ENCODE peak calls at places on chromosomes 11 and 22, in nine cellular contexts. L is cardiac muscle cell; C is ovary; J is CD8-positive, alpha-beta T cell; W is colonic mucosa; F is OCI-LY7; N is adrenal gland; A is heart right ventricle; V is esophagus muscularis mucosa. D is an unnamed sample.

GRCh38 chr11:44879432-44879831 is 71.3 kb downstream of the TP53I11 start:
- DNase-seq in L (no peak), C (no peak), J (no peak), W (no peak), F (no peak), N (no peak), A (no peak), V (no peak), D (no peak)

GRCh38 chr11:45179686-45180085 is 33.2 kb downstream of the PRDM11 start:
- DNase-seq in L (no peak), C (no peak), J (no peak), W (no peak), F (no peak), N (no peak), A (no peak), V (no peak), D (no peak)

GRCh38 chr11:2444301-2445106 is at the start of the genes KCNQ1 and TRPM5:
- DNase-seq in L (peak), C (no peak), J (peak), W (peak), F (peak), N (no peak), A (peak), V (no peak), D (peak)

GRCh38 chr22:45537734-45538181 is 35.1 kb downstream of the FBLN1 start:
- DNase-seq in L (no peak), C (peak), J (no peak), W (no peak), F (no peak), N (no peak), A (peak), V (no peak), D (no peak)

GRCh38 chr22:45400046-45400445 is 13.4 kb downstream of the SMC1B start:
- DNase-seq in L (no peak), C (no peak), J (no peak), W (no peak), F (no peak), N (no peak), A (no peak), V (no peak), D (no peak)

GRCh38 chr11:73315288-73316020 is 7.4 kb downstream of the ARHGEF17 start:
- DNase-seq in L (no peak), C (no peak), J (no peak), W (no peak), F (no peak), N (no peak), A (no peak), V (no peak), D (no peak)

GRCh38 chr22:19430890-19431541 is 517 bp downstream of the HIRA start:
- DNase-seq in L (peak), C (peak), J (peak), W (peak), F (peak), N (peak), A (peak), V (no peak), D (no peak)

GRCh38 chr11:119085523-119085878 is 820 bp downstream of the HMBS start:
- DNase-seq in L (no peak), C (no peak), J (no peak), W (peak), F (no peak), N (no peak), A (no peak), V (no peak), D (no peak)

GRCh38 chr11:1209371-1210057 is 13.4 kb upstream of the MUC5B start:
- DNase-seq in L (no peak), C (peak), J (no peak), W (no peak), F (no peak), N (no peak), A (no peak), V (no peak), D (no peak)

GRCh38 chr22:39959640-39960447 is at the start of gene TMA7B:
- DNase-seq in L (no peak), C (no peak), J (no peak), W (no peak), F (no peak), N (peak), A (no peak), V (no peak), D (no peak)

GRCh38 chr22:29306830-29307657 is 594 bp downstream of the GAS2L1 start:
- DNase-seq in L (peak), C (peak), J (no peak), W (peak), F (no peak), N (peak), A (peak), V (no peak), D (no peak)

GRCh38 chr11:118100691-118101232 is 14.0 kb upstream of the SMIM35 start:
- DNase-seq in L (no peak), C (peak), J (no peak), W (no peak), F (no peak), N (no peak), A (no peak), V (no peak), D (no peak)

GRCh38 chr11:27456140-27456801 is 16.3 kb downstream of the LGR4 start:
- DNase-seq in L (no peak), C (no peak), J (no peak), W (no peak), F (no peak), N (no peak), A (no peak), V (no peak), D (peak)

GRCh38 chr11:47007579-47007978 is 71.0 kb downstream of the CSTPP1 start:
- DNase-seq in L (no peak), C (no peak), J (no peak), W (no peak), F (no peak), N (no peak), A (no peak), V (no peak), D (no peak)

GRCh38 chr11:10622957-10623787 is 54.7 kb upstream of the LYVE1 start:
- DNase-seq in L (no peak), C (no peak), J (no peak), W (no peak), F (peak), N (no peak), A (no peak), V (no peak), D (no peak)

GRCh38 chr11:12131943-12132789 is 21.8 kb downstream of the MICAL2 start:
- DNase-seq in L (no peak), C (no peak), J (no peak), W (no peak), F (no peak), N (no peak), A (no peak), V (no peak), D (no peak)

GRCh38 chr11:75399344-75400109 is at the start of gene RPS3:
- DNase-seq in L (peak), C (peak), J (peak), W (peak), F (peak), N (peak), A (peak), V (peak), D (peak)
- H3K4me3 ChIP-seq in L (peak), C (peak), J (peak), W (peak), F (peak), N (peak), A (peak), V (peak), D (peak)

GRCh38 chr11:69131644-69132300 is 24.0 kb upstream of the SMIM38 start:
- DNase-seq in L (peak), C (peak), J (no peak), W (peak), F (no peak), N (peak), A (peak), V (no peak), D (peak)
- TF ChIP-seq CTCF in L (peak), C (no peak), J (no peak), W (peak), F (no peak), N (peak), A (peak), V (peak), D (peak)

GRCh38 chr11:93512965-93513667 is 30.1 kb downstream of the SMCO4 start:
- DNase-seq in L (no peak), C (no peak), J (no peak), W (no peak), F (peak), N (no peak), A (no peak), V (no peak), D (no peak)

GRCh38 chr11:93510196-93510898 is 32.8 kb downstream of the SMCO4 start:
- DNase-seq in L (no peak), C (no peak), J (no peak), W (no peak), F (no peak), N (peak), A (no peak), V (no peak), D (no peak)

GRCh38 chr11:93513763-93514162 is 29.4 kb downstream of the SMCO4 start:
- DNase-seq in L (no peak), C (no peak), J (no peak), W (no peak), F (no peak), N (no peak), A (no peak), V (no peak), D (no peak)

GRCh38 chr11:93514712-93515111 is 28.5 kb downstream of the SMCO4 start:
- DNase-seq in L (no peak), C (no peak), J (no peak), W (no peak), F (no peak), N (no peak), A (no peak), V (no peak), D (no peak)

GRCh38 chr11:93512073-93512475 is 31.1 kb downstream of the SMCO4 start:
- DNase-seq in L (no peak), C (no peak), J (no peak), W (no peak), F (no peak), N (no peak), A (no peak), V (no peak), D (no peak)
- H3K4me3 ChIP-seq in L (no peak), C (no peak), J (no peak), W (no peak), F (no peak), N (no peak), A (no peak), V (no peak), D (no peak)

DNA sequence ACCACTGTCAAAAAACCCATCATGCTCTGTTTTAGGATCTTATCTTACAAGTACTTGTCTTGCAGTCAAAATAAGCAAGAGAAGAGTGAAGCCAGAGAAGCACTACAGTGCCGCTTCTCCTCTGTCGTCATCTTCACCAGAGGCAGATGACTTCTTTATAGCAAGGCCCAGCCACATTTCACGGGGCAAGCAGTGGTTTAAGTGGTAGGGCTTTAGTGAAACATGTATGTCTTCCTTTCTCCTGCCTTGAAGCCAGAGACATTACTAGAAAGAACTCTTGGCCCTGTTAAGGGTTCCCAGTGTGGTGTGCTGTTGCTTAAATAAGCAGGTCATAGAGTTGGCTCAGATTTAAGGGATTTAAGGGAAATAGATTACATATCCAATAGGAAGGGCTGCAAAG is 42.9 kb upstream of the DEPDC7 start:
- DNase-seq in L (peak), C (no peak), J (no peak), W (no peak), F (no peak), N (no peak), A (no peak), V (no peak), D (no peak)
- TF ChIP-seq CTCF in L (no peak), C (no peak), J (no peak), W (no peak), F (no peak), N (no peak), A (no peak), V (no peak), D (no peak)

DNA sequence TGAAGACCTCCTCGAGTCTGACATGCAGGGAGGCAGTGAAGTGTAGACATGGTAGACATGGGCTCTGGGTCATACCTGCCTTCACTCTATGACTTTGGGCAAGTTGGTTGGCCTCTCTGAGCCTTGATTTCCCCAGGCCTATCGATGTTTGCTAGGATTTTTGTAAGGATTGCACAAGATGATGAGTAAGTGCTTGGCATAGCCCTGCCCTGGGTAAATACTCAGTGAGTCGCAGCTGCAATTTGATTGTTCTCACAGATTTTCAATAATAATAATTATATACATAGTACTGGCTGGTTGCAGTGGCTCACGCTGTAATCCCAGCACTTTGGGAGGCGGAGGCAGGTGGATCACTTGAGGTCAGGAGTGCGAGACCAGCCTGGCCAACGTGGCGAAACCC is 18.1 kb downstream of the MCM5 start:
- DNase-seq in L (no peak), C (no peak), J (no peak), W (no peak), F (no peak), N (no peak), A (no peak), V (no peak), D (no peak)
- H3K4me3 ChIP-seq in L (no peak), C (no peak), J (no peak), W (no peak), F (no peak), N (no peak), A (no peak), V (no peak), D (no peak)

GRCh38 chr22:49992921-49993648 is 19.5 kb downstream of the IL17REL start:
- DNase-seq in L (peak), C (peak), J (peak), W (peak), F (peak), N (peak), A (peak), V (no peak), D (no peak)

GRCh38 chr22:49991907-49992533 is 20.5 kb downstream of the IL17REL start:
- DNase-seq in L (no peak), C (peak), J (no peak), W (no peak), F (no peak), N (no peak), A (no peak), V (no peak), D (no peak)

GRCh38 chr22:49994361-49995058 is 18.1 kb downstream of the IL17REL start:
- DNase-seq in L (no peak), C (peak), J (no peak), W (peak), F (no peak), N (no peak), A (no peak), V (no peak), D (no peak)

GRCh38 chr22:49995059-49995412 is 17.5 kb downstream of the IL17REL start:
- DNase-seq in L (no peak), C (no peak), J (no peak), W (no peak), F (no peak), N (no peak), A (no peak), V (no peak), D (no peak)

GRCh38 chr22:49993649-49994360 is 18.8 kb downstream of the IL17REL start:
- DNase-seq in L (no peak), C (peak), J (peak), W (no peak), F (no peak), N (no peak), A (no peak), V (no peak), D (no peak)
- TF ChIP-seq CTCF in L (no peak), C (no peak), J (peak), W (no peak), F (no peak), N (no peak), A (peak), V (no peak), D (no peak)